ENCODE peak calls at places on chromosomes 3 and 15, in five cellular contexts. W is breast epithelium; V is ascending aorta; A is CD4-positive, alpha-beta T cell; X is A549. S is an unnamed sample.

GRCh38 chr3:42661593-42662022 is 8.1 kb downstream of the ZBTB47 start:
- DNase-seq in W (no peak), X (no peak), V (no peak), A (no peak), S (no peak)

GRCh38 chr3:31197941-31198340 is 303.5 kb upstream of the GADL1 start:
- DNase-seq in W (no peak), V (no peak), X (no peak), A (no peak), S (no peak)

GRCh38 chr3:170470063-170471006 is 51.7 kb downstream of the CLDN11 start:
- DNase-seq in V (no peak), A (no peak), W (no peak), X (no peak), S (no peak)

GRCh38 chr3:182117583-182117982 is 405.9 kb downstream of the SOX2 start:
- DNase-seq in V (no peak), W (no peak), A (no peak), X (no peak), S (no peak)

GRCh38 chr15:47803767-47804166 is 86.5 kb downstream of the SEMA6D start:
- DNase-seq in V (no peak), A (no peak), W (no peak), X (no peak), S (no peak)

GRCh38 chr3:129994883-129995559 is 20.5 kb downstream of the TRH start:
- DNase-seq in A (no peak), W (no peak), V (no peak), X (no peak), S (no peak)

GRCh38 chr15:40684381-40684780 is 10.6 kb upstream of the RAD51 start:
- DNase-seq in X (no peak), V (no peak), W (no peak), A (no peak), S (no peak)

GRCh38 chr15:76345880-76346665 is 9.5 kb downstream of the ISL2 start:
- DNase-seq in W (no peak), A (no peak), V (no peak), X (no peak), S (peak)

GRCh38 chr15:70498096-70498626 is 265.2 kb downstream of the UACA start:
- DNase-seq in V (no peak), A (no peak), W (no peak), X (no peak), S (no peak)

DNA sequence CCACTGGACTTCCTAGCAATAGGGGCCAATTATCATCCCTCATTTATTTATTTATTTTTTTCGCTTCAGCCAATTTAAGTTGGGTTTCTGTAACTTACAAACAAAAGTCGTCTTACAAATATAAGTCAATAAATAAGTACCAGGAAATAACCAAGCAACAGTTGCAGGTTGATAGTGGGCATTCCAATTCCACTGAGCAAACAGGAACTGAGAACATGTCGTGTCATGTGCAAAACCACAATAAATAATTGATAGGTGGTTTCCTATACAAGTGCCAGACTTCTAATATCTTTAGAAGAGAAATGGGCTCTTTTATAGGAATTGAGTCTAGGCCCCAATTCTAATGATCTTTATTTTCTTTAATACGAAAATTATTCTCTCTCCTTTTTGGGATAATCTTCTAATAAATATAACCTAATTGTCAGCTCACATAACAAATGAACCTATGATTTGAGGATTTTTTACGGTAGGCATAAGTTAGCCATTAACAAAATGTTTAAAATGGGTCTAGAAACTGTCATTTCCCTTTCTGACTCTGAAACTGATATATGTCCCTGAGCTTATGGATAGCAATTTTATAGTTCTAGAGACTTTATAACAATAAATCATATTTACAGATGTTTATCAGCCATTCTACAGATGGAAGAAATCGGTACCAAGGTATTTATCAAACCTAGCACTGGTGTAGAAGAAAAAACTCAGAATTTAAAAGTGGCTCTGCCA is 571.8 kb downstream of the FOXP1 start:
- DNase-seq in W (no peak), A (no peak), V (no peak), X (no peak), S (no peak)
- TF ChIP-seq CTCF in W (no peak), A (no peak), V (no peak), X (no peak), S (no peak)

GRCh38 chr15:98043160-98044059 is 82.9 kb downstream of the ARRDC4 start:
- DNase-seq in A (no peak), X (no peak), V (no peak), W (no peak), S (no peak)
- TF ChIP-seq CTCF in A (no peak), X (no peak), V (no peak), W (no peak), S (no peak)

GRCh38 chr3:80445053-80445452 is 677.3 kb upstream of the ROBO1 start:
- DNase-seq in W (no peak), V (no peak), X (no peak), A (no peak), S (no peak)

GRCh38 chr3:80451393-80451792 is 683.6 kb upstream of the ROBO1 start:
- DNase-seq in X (no peak), V (no peak), W (no peak), A (no peak), S (no peak)

GRCh38 chr3:80445641-80446040 is 677.8 kb upstream of the ROBO1 start:
- DNase-seq in A (no peak), V (no peak), X (no peak), W (no peak), S (no peak)
- TF ChIP-seq CTCF in A (no peak), V (no peak), X (no peak), W (no peak), S (no peak)

GRCh38 chr3:189652042-189652441 is 20.9 kb downstream of the TP63 start:
- DNase-seq in A (no peak), X (no peak), W (no peak), V (no peak), S (no peak)
- TF ChIP-seq CTCF in A (no peak), X (no peak), W (no peak), V (no peak), S (no peak)

DNA sequence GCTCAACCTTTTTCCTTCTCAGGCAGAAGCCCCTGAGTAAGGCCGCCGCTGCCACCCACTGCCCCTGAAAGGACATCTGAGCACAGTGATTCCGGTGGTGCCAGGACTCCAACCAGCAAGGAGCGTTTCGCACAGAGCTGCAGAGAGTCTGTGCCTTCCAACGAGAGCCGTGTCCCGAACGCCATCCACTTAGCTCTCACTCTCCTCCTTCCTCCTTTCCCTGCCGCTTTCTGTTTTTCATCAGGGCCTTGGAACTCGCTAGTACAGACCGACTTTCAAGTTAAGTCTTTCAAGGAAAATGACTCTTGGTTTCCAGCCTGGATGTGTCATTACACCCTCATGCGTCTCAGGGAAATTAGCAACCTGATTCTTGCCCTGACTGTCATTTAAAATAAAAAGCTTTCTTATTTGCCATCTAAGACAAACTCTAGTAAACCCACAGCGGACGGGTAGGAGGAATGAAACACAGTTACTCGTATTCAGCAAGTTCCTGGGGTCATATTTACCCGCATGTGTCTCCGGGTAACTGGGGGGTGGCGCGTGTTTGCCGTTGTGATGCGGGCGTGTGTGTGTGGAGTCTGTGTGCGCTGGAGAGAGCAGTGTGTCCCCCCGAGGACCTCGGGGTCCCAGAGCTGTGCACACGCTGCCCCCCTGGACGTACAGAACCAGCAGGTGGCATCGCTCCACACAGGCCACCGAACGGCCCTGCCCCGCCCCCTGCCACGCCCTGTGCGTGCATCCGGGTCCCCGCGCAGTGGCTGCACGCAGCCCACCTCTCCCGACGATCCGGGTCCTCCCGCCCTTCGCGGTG is 30.4 kb upstream of the ALDH1A3 start:
- DNase-seq in W (peak), A (peak), X (peak), V (no peak), S (peak)
- TF ChIP-seq CTCF in W (peak), A (no peak), X (peak), V (no peak), S (peak)

DNA sequence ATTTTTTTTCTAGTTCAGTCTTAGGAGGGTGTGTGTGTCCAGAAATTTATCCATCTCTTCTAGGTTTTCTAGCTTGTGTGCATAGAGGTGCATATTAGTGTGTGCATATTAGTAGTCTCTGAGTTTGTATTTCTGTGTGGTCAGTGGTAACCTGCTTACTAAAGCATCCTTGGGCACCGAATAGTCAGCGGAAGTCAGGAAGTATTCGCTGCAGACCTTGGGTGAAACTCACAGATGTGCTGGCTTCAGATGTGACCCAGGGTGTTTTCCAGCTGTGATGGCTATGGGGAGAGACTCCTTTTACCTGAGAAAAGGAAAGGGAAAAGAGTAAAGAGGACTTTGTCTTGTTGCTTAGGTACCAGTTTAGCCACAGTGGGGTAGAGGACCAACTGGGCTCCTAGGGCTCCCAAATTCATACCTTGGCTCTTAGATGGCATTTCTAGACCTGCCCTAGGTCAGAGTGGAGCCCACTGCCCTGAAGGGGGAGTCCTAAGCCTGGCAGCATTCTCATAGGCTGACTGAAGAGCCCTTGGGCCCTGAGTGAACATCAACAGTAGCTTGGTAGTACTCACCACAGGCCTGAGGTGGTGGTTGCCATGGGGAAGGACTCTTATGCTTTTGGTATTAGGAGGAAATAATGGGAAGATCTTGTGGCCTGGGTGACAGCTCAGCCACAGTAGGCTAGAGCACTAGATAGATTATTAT is 286.1 kb upstream of the ZPLD1 start:
- DNase-seq in W (no peak), A (no peak), V (no peak), X (no peak), S (no peak)
- TF ChIP-seq CTCF in W (no peak), A (no peak), V (no peak), X (no peak), S (no peak)

DNA sequence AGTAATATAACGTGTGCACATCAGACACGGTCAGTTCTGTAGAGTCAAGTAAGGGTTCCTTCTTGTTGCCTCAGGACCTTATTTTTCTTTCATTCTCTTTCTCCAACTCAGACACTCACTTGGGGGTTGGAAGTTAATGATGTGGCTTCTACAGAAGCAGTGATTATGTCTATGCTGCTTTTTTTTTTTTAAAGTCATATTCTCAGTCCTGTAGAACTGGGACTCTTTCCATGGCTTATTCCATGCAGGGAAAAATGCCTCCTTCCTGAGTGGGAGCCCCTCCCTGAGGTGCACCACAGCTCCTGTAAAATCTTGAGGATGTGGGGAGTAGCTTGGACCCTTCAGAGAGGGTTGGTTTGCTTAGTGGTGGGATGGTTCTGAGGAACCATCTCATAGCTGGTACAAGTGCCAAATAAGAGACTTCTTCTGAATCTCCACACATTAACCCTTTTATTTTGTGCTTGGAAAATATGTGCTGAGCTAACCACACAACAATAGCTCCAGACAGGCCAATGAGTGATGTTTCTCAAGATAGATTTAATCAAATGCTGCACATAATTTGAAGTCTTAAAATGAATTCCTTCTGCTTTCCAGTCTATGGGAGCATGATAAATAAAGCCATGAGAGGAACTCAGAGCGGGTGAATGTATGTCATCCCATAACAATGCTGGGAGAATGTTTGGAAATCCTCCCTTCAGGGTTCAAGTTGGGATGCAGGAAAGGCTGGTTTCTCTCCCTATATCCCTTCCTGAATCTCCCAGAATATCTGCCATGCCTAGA is 23.3 kb upstream of the FSTL1 start:
- DNase-seq in V (no peak), A (no peak), X (no peak), W (no peak), S (no peak)
- TF ChIP-seq CTCF in V (no peak), A (no peak), X (no peak), W (no peak), S (no peak)

GRCh38 chr3:14773691-14774128 is 45.1 kb upstream of the FGD5 start:
- DNase-seq in W (no peak), X (no peak), A (no peak), V (no peak), S (no peak)
- TF ChIP-seq CTCF in W (no peak), X (no peak), A (no peak), V (no peak), S (no peak)

DNA sequence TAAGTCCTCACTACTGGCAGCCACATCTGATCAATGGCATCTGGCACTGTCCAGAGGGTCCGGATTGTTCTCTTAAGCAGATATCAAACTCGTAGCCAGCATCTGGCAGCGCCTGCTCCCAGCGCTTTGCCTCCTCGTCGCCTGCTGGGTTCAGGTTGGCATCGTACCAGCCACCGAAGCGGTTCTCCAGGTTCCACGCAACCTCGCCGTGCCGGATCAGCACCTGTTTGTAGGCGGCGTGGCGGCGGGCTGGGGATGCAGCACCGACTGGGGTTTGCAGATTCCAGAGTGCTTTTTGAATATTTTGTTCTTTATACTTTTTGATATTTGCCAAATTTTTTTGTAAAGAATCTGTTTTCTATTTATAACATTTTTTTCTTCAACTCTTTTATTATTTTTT is 111.6 kb downstream of the NR2F2 start:
- DNase-seq in A (no peak), W (no peak), V (no peak), X (no peak), S (no peak)
- TF ChIP-seq CTCF in A (no peak), W (no peak), V (no peak), X (no peak), S (no peak)

GRCh38 chr15:63403254-63403945 is 21.8 kb upstream of the CA12 start:
- DNase-seq in X (no peak), W (no peak), A (no peak), V (peak), S (no peak)
- TF ChIP-seq CTCF in X (no peak), W (no peak), A (no peak), V (no peak), S (no peak)